ENCODE peak calls at places on chromosomes 16 and 17, in nine cellular contexts. E, R, D, W, I, Z, M, P and C are unnamed samples.

GRCh38 chr17:82898976-82899514 is 59.2 kb upstream of the ZNF750 start:
- DNase-seq in E (no peak), R (no peak), D (no peak), W (no peak), I (no peak), Z (no peak), M (no peak), P (no peak), C (no peak)

GRCh38 chr16:79186196-79186595 is 414.3 kb downstream of the MAF start:
- DNase-seq in E (no peak), R (no peak), D (peak), W (no peak), I (no peak), Z (no peak), M (no peak), P (no peak), C (no peak)

GRCh38 chr16:84730406-84731106 is 30.8 kb downstream of the USP10 start:
- DNase-seq in E (peak), R (peak), D (peak), W (peak), I (no peak), Z (peak), M (peak), P (peak), C (no peak)

GRCh38 chr16:11016993-11017392 is 72.6 kb downstream of the CLEC16A start:
- DNase-seq in E (peak), R (peak), D (peak), W (peak), I (no peak), Z (peak), M (no peak), P (no peak), C (no peak)

GRCh38 chr17:45640141-45640850 is 143.8 kb upstream of the CRHR1 start:
- DNase-seq in E (peak), R (peak), D (peak), W (peak), I (peak), Z (peak), M (no peak), P (peak), C (peak)

GRCh38 chr17:4858880-4859260 is 25.7 kb downstream of the MINK1 start:
- DNase-seq in E (peak), R (no peak), D (peak), W (no peak), I (peak), Z (peak), M (peak), P (no peak), C (no peak)

GRCh38 chr17:46169913-46170312 is 23.3 kb downstream of the KANSL1 start:
- DNase-seq in E (no peak), R (no peak), D (no peak), W (no peak), I (no peak), Z (no peak), M (no peak), P (no peak), C (no peak)

GRCh38 chr16:8585942-8586341 is 4.4 kb downstream of the TMEM114 start:
- DNase-seq in E (no peak), R (no peak), D (no peak), W (no peak), I (no peak), Z (no peak), M (no peak), P (no peak), C (no peak)

GRCh38 chr17:61412860-61413653 is 13.4 kb downstream of the TBX2 start:
- DNase-seq in E (no peak), R (no peak), D (no peak), W (no peak), I (peak), Z (no peak), M (no peak), P (no peak), C (no peak)

GRCh38 chr16:56681939-56682702 is at the start of gene MT1X:
- DNase-seq in E (peak), R (peak), D (peak), W (peak), I (peak), Z (peak), M (peak), P (peak), C (peak)